ENCODE peak calls at places on chromosomes 11 and 22, in seven cellular contexts. Y is GM23248, A is HCT116, N is cardiac muscle cell, K is left ventricle myocardium inferior, J is H9, T is GM23338. D is an unnamed sample.

GRCh38 chr11:93653080-93653479 is 8.4 kb upstream of the CEP295 start:
- DNase-seq in Y (no peak), A (no peak), N (no peak), K (no peak), J (no peak), T (no peak), D (no peak)

GRCh38 chr11:122743949-122744876 is 88.7 kb downstream of the UBASH3B start:
- DNase-seq in Y (no peak), A (no peak), N (no peak), K (no peak), J (no peak), T (no peak), D (no peak)

GRCh38 chr11:3840870-3841425 is at the start of gene RHOG:
- DNase-seq in Y (peak), A (no peak), N (peak), K (peak), J (peak), T (peak), D (peak)

GRCh38 chr11:86152006-86152862 is 83.3 kb upstream of the PICALM start:
- DNase-seq in Y (peak), A (no peak), N (peak), K (no peak), J (no peak), T (no peak), D (no peak)

GRCh38 chr22:43142881-43143562 is at the start of gene MCAT:
- DNase-seq in Y (peak), A (no peak), N (peak), K (peak), J (peak), T (peak), D (peak)

GRCh38 chr22:41682033-41682807 is 6.4 kb downstream of the SNU13 start:
- DNase-seq in Y (peak), A (peak), N (peak), K (peak), J (peak), T (peak), D (peak)

GRCh38 chr11:61541568-61541967 is 33.0 kb downstream of the LRRC10B start:
- DNase-seq in Y (peak), A (peak), N (peak), K (no peak), J (peak), T (peak), D (peak)

GRCh38 chr11:24738972-24739371 is 242.1 kb downstream of the LUZP2 start:
- DNase-seq in Y (no peak), A (no peak), N (no peak), K (no peak), J (no peak), T (no peak), D (no peak)

GRCh38 chr11:76233936-76234703 is 27.8 kb upstream of the WNT11 start:
- DNase-seq in Y (peak), A (no peak), N (peak), K (peak), J (peak), T (peak), D (peak)

GRCh38 chr22:36900880-36901279 is 12.5 kb upstream of the CSF2RB start:
- DNase-seq in Y (no peak), A (no peak), N (peak), K (no peak), J (peak), T (peak), D (no peak)

GRCh38 chr11:88363566-88364169 is 26.1 kb upstream of the CTSC start:
- DNase-seq in Y (peak), A (no peak), N (peak), K (no peak), J (no peak), T (no peak), D (no peak)

GRCh38 chr22:22685586-22685985 is 41.2 kb downstream of the GGTLC2 start:
- DNase-seq in Y (no peak), A (no peak), N (no peak), K (no peak), J (no peak), T (no peak), D (no peak)

GRCh38 chr11:10502065-10502680 is 38.8 kb downstream of the RNF141 start:
- DNase-seq in Y (no peak), A (no peak), N (no peak), K (no peak), J (no peak), T (no peak), D (no peak)
- H3K27ac ChIP-seq in Y (no peak), A (no peak), N (no peak), K (no peak), J (no peak), T (no peak), D (no peak)

DNA sequence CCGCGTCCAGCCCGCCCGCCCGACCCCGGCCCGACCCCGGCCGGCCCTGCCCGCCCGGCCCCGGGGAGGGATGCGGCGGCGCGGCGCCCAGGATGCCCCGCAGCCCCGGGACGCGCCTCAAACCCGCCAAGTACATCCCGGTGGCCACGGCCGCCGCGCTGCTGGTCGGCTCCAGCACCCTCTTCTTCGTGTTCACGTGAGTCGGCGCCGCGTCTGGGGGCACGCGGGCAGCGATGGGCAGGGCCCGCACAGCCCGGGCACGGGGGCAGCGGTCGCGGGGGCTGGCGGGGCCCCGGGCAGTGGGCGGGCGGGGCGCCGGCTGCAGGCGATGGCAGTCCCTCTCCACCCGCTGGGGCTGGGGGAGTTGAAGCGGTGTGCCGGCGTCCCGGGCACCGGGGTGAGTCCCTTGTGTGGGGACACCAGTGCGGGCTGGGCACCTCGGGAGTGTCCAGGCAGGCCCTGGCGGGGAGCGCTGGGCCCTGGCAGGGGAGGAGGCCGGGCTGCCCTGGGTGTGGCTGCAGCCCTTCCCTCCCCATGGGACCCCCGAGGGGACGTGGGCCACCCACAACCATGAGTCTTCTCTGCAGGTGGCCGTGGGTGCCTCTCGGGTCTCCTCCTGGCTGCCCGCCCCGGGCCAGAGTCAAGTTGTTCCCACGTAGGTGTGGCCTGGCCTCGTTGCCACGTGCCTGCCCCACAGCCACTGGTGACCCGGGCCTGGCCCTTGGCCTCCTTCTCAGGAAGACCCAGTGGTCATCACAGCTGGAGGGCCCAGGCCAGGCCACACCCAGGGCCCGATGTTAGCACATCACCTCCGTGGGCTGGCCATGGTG is 467 bp downstream of the ZDHHC8 start:
- DNase-seq in Y (peak), A (no peak), N (no peak), K (peak), J (no peak), T (no peak), D (no peak)
- H3K27ac ChIP-seq in Y (peak), A (peak), N (peak), K (peak), J (no peak), T (no peak), D (no peak)

DNA sequence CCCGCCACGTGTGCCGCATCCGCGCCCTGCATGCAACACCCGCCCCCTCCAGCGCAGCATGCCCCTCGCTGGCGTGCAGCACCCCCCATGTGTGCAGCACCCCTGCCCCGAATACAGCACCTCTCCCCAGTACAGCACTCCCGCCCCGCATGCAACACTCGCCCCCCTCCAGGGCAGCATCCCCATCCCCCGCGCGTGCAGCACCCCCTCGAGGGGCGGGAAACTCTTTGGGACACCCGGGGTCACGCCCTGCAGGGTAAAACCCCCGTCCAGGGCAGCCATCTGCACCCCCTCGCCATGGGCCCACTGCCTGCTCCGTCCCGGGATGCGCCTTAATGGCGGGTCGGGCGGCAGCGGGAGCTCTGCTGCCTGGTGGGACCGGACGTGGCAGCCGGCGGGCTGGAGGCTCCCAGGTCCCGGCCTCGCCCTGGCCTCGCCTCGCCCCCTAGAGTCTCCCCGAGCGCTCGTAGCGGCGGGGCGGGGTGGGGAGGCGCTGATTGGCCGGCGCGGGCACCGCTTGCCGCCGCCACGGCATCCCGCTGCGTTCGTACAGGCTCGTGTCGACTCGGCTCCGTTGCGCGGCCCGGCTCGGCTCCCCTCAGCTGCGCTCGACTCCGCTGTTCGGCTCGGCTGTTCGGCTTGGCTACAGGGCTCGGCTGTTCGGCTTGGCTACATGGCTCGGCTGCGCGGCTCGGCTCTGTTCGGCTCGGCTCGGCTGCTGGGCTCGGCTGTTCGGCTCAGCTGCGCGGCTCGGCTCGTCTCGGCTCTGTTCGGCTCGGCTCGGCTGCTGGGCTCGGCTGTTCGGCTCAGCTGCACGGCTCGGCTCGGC is 417 bp upstream of the BRSK2 start:
- DNase-seq in Y (peak), A (peak), N (peak), K (peak), J (peak), T (peak), D (peak)
- H3K27ac ChIP-seq in Y (no peak), A (peak), N (no peak), K (peak), J (no peak), T (peak), D (peak)

DNA sequence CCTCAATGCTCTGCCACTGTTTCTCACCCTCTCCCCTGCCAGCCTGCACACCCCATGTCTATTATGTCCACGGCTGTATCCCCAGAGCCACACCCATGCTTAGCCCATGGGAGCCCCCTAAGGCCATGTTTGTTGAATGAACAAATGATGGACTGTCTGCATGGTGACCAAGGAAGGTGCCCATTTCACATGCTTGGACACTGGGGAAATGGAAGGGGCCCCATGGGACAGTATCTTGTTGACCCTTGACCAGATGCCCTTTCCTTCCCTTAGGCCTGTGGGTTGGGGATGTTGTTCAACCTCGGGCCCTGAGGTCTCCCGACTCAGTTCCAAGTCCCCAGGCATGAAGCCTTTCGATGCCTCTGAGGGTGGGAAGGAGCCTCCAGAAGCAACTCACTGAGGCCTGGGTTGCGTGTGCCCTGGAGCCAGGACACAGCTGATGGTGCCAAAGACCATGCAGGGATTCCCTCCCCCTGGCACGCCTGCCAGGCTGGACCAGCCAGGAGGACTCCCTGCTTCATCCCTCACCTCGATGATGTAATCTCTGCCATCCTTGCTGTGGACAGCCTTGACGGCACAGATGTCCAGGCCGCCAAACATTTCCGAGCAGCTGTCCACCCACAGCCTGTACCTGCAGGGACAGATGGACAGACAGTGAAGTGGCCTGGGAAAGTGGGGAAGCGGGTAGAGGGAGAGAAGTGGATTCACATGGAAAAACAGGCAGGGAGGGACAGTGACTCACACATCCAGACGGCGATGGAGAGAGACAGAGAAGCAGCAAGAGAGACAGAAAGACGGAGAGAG is 58.9 kb downstream of the FBXO7 start:
- DNase-seq in Y (peak), A (no peak), N (peak), K (no peak), J (no peak), T (no peak), D (no peak)
- H3K27ac ChIP-seq in Y (peak), A (no peak), N (no peak), K (peak), J (no peak), T (no peak), D (no peak)

DNA sequence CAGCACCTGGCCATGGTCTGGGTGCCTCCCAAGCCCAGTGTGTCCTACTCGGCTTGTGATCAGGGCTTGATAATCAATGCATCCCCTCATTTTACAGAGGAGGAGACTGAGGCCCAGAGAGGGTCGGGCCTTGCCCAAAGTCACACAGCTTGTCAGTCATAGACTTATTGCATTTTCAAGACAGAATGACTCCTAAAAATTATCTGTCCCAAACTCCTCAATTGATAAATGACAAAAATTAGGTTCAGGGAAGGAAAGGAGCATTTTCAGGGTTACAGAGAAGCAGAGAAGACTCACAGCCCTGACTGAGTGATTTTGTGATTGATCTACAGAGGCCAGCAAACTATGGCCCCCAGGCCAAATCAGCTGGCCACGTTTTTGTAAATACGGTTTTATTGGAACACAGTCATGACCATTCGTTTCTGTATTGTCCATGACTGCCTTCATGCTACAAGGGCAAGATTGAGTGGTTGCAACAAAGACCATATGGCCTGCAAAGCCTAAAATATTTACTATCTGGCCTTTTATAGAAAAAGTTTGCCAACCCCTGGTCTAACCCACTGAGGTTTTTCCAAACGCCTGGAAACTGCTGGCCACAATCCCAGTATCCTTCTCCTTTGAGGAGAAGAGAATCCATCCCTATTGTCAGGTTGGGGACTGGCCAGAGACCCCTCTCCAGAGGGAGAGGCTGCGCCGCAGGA is 35.1 kb upstream of the NAV2 start:
- DNase-seq in Y (no peak), A (no peak), N (peak), K (no peak), J (no peak), T (no peak), D (no peak)
- H3K27ac ChIP-seq in Y (no peak), A (no peak), N (no peak), K (peak), J (no peak), T (no peak), D (no peak)

GRCh38 chr22:26662160-26662559 is 4.8 kb downstream of the MIAT start:
- DNase-seq in Y (no peak), A (no peak), N (no peak), K (no peak), J (no peak), T (no peak), D (no peak)
- H3K27ac ChIP-seq in Y (no peak), A (no peak), N (no peak), K (no peak), J (no peak), T (no peak), D (no peak)

GRCh38 chr11:101448881-101449442 is 134.8 kb downstream of the TRPC6 start:
- DNase-seq in Y (peak), A (no peak), N (no peak), K (no peak), J (no peak), T (no peak), D (no peak)
- H3K27ac ChIP-seq in Y (no peak), A (no peak), N (no peak), K (no peak), J (no peak), T (no peak), D (no peak)